ENCODE peak calls at places on chromosomes 5 and 9, in five cellular contexts. L is adrenal gland, Y is heart left ventricle, G is cardiac fibroblast, T is neural crest cell. N is an unnamed sample.

GRCh38 chr9:136488247-136489214 is 5.7 kb upstream of the SEC16A start:
- DNase-seq in L (peak), G (peak), T (peak), Y (peak), N (peak)

GRCh38 chr5:72598461-72599433 is 91.5 kb upstream of the ZNF366 start:
- DNase-seq in G (peak), Y (no peak), L (no peak), T (no peak), N (no peak)

GRCh38 chr9:13358128-13358527 is 78.6 kb upstream of the MPDZ start:
- DNase-seq in L (no peak), G (peak), Y (no peak), T (no peak), N (no peak)

GRCh38 chr5:79436224-79436623 is 77.7 kb downstream of the HOMER1 start:
- DNase-seq in T (no peak), G (peak), L (no peak), Y (no peak), N (no peak)

GRCh38 chr9:98045234-98046160 is 11.0 kb upstream of the NANS start:
- DNase-seq in G (no peak), Y (no peak), T (no peak), L (no peak), N (no peak)

GRCh38 chr9:127945338-127945737 is 7.7 kb upstream of the DPM2 start:
- DNase-seq in L (no peak), Y (no peak), T (no peak), G (no peak), N (no peak)

GRCh38 chr5:89117131-89117644 is 234.2 kb upstream of the MEF2C start:
- DNase-seq in G (peak), L (no peak), Y (no peak), T (no peak), N (peak)

GRCh38 chr9:89999176-89999533 is 394.3 kb downstream of the GADD45G start:
- DNase-seq in L (peak), T (no peak), Y (no peak), G (no peak), N (no peak)

GRCh38 chr5:9316041-9316440 is 229.8 kb downstream of the SEMA5A start:
- DNase-seq in L (no peak), Y (no peak), T (no peak), G (peak), N (no peak)

GRCh38 chr5:149546974-149547373 is 4.3 kb downstream of the CSNK1A1 start:
- DNase-seq in G (peak), L (no peak), T (no peak), Y (no peak), N (no peak)

GRCh38 chr5:74469234-74469972 is 171.1 kb downstream of the ENC1 start:
- DNase-seq in L (no peak), T (no peak), G (no peak), Y (no peak), N (no peak)

GRCh38 chr5:41648976-41649375 is 138.6 kb upstream of the PLCXD3 start:
- DNase-seq in T (no peak), Y (no peak), G (no peak), L (no peak), N (no peak)

GRCh38 chr9:11735391-11735790 is 957.8 kb upstream of the TYRP1 start:
- DNase-seq in T (no peak), Y (no peak), L (no peak), G (no peak), N (no peak)

GRCh38 chr5:143436871-143437270 is 33.4 kb upstream of the NR3C1 start:
- DNase-seq in L (no peak), T (no peak), G (no peak), Y (no peak), N (no peak)

GRCh38 chr5:19959830-19960384 is 28.1 kb downstream of the CDH18 start:
- DNase-seq in T (no peak), G (no peak), Y (no peak), L (no peak), N (no peak)

GRCh38 chr5:129768715-129769114 is 20.8 kb downstream of the MINAR2 start:
- DNase-seq in Y (no peak), L (no peak), G (no peak), T (no peak), N (no peak)

GRCh38 chr9:116639251-116639741 is 47.8 kb upstream of the TRIM32 start:
- DNase-seq in L (no peak), Y (no peak), G (no peak), T (no peak), N (no peak)

GRCh38 chr9:77016111-77016525 is 3.3 kb upstream of the FOXB2 start:
- DNase-seq in L (no peak), T (peak), G (no peak), Y (no peak), N (peak)

GRCh38 chr9:94665606-94666005 is 26.3 kb upstream of the FBP1 start:
- DNase-seq in L (no peak), G (no peak), T (no peak), Y (no peak), N (no peak)

GRCh38 chr9:133433351-133433843 is 11.2 kb downstream of the ADAMTS13 start:
- DNase-seq in Y (no peak), G (no peak), T (no peak), L (no peak), N (no peak)

GRCh38 chr5:133404724-133405123 is 207.6 kb downstream of the FSTL4 start:
- DNase-seq in G (no peak), T (no peak), L (no peak), Y (no peak), N (no peak)

GRCh38 chr5:61051267-61051666 is 106.3 kb downstream of the NDUFAF2 start:
- DNase-seq in Y (no peak), T (no peak), L (no peak), G (peak), N (no peak)

GRCh38 chr5:54619732-54620582 is 102.4 kb downstream of the SNX18 start:
- DNase-seq in T (no peak), Y (no peak), L (no peak), G (no peak), N (no peak)

GRCh38 chr9:35990155-35990554 is 32.2 kb upstream of the OR2S2 start:
- DNase-seq in T (no peak), Y (no peak), G (no peak), L (no peak), N (no peak)

GRCh38 chr9:113636693-113637092 is 173.2 kb downstream of the RGS3 start:
- DNase-seq in L (no peak), T (no peak), G (no peak), Y (no peak), N (no peak)

GRCh38 chr5:109161914-109162683 is 247.7 kb downstream of the PJA2 start:
- DNase-seq in G (peak), T (no peak), Y (no peak), L (no peak), N (no peak)

GRCh38 chr5:127303404-127303803 is 12.8 kb downstream of the MEGF10 start:
- DNase-seq in Y (no peak), G (no peak), T (no peak), L (no peak), N (no peak)

GRCh38 chr5:102666164-102666951 is 88.7 kb upstream of the PAM start:
- DNase-seq in T (peak), Y (no peak), L (peak), G (no peak), N (no peak)

GRCh38 chr9:71683598-71684235 is 84.6 kb downstream of the CEMIP2 start:
- DNase-seq in Y (no peak), G (peak), T (no peak), L (peak), N (no peak)
- TF ChIP-seq CTCF in Y (no peak), G (peak), T (no peak), L (peak), N (no peak)

GRCh38 chr9:115378246-115378645 is 260.3 kb upstream of the TNC start:
- DNase-seq in G (no peak), Y (no peak), L (no peak), T (no peak), N (no peak)

GRCh38 chr9:115379719-115380118 is 261.8 kb upstream of the TNC start:
- DNase-seq in Y (no peak), G (no peak), L (no peak), T (no peak), N (no peak)

GRCh38 chr9:115385383-115386122 is 267.6 kb upstream of the TNC start:
- DNase-seq in Y (no peak), L (no peak), G (no peak), T (no peak), N (no peak)

GRCh38 chr9:115378758-115379157 is 260.8 kb upstream of the TNC start:
- DNase-seq in T (no peak), L (no peak), G (no peak), Y (no peak), N (peak)

DNA sequence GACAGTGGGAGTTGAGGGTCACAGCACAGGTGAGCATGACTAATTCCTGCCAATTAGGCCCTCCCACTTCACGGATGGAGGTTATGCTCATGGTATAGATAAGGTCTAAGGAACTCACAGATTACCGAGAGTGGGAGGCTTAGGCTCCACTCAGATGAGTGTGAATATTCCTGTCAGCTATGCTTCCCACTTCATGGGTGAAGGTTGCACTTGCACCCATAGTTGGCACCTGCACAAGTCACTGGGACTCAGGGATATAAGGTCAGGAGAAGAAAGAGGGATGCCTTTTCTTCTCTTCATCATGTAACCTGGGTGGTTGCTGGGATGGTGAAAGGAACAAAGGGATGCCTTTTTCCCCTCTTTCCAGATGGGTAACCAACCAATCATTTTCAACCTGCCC is 264.9 kb upstream of the TNC start:
- DNase-seq in T (no peak), G (no peak), Y (no peak), L (no peak), N (no peak)
- TF ChIP-seq CTCF in T (no peak), G (no peak), Y (no peak), L (no peak), N (no peak)

GRCh38 chr9:99889120-99889519 is 17.3 kb upstream of the STX17 start:
- DNase-seq in Y (no peak), L (no peak), T (no peak), G (no peak), N (no peak)
- TF ChIP-seq CTCF in Y (no peak), L (no peak), T (no peak), G (no peak), N (peak)

GRCh38 chr5:37838152-37838932 is 1.5 kb downstream of the GDNF start:
- DNase-seq in T (peak), Y (no peak), L (no peak), G (peak), N (peak)
- TF ChIP-seq CTCF in T (no peak), Y (no peak), L (peak), G (peak), N (no peak)

GRCh38 chr9:33942471-33943083 is 106.1 kb downstream of the UBAP2 start:
- DNase-seq in L (no peak), G (peak), Y (no peak), T (no peak), N (no peak)
- TF ChIP-seq CTCF in L (no peak), G (peak), Y (no peak), T (no peak), N (no peak)

GRCh38 chr9:71761938-71762353 is 6.4 kb downstream of the CEMIP2 start:
- DNase-seq in Y (no peak), L (no peak), T (no peak), G (no peak), N (no peak)
- TF ChIP-seq CTCF in Y (no peak), L (no peak), T (no peak), G (no peak), N (no peak)

GRCh38 chr5:97531549-97531948 is 348.5 kb upstream of the RIOK2 start:
- DNase-seq in T (no peak), L (no peak), Y (no peak), G (no peak), N (no peak)
- TF ChIP-seq CTCF in T (no peak), L (no peak), Y (no peak), G (no peak), N (no peak)

DNA sequence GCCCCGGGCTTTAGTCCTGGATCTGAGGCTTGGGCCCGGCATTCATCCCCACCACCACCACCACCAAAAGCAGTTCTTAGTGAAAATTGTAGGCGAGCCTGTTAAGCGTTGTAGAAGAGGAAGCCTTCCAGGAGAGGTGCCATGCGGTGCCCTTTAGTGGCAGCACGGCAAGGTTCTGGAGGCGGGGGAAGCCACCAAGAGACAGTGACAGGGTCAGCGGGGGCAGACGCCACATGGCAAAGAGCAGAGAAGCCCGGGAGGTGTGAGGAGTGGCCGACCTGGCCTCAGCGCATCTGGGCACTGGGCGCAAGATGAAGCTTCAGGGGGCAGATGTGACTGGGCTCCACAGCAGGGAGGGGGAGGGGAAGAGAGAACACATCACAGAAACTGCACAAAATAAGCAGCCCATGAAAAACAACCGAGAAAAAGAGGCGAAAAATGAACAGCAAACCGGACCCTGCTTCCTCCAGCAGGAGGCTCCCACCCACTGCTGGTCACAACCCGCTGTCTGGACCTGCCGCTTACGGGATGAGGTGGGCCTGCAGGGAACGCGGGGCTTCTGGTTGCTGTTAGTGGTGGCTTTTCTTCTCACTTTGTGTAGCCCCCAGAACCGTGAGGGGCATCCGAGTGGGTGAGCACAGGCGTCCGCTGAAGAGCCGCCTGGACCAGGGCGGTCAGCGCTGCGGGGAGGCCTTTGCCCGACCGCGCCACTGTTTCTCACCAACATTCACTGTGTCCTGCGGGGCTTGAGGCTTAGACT is 4.3 kb downstream of the LRRC14B start:
- DNase-seq in L (no peak), T (no peak), G (no peak), Y (no peak), N (no peak)
- TF ChIP-seq CTCF in L (no peak), T (no peak), G (no peak), Y (no peak), N (no peak)

DNA sequence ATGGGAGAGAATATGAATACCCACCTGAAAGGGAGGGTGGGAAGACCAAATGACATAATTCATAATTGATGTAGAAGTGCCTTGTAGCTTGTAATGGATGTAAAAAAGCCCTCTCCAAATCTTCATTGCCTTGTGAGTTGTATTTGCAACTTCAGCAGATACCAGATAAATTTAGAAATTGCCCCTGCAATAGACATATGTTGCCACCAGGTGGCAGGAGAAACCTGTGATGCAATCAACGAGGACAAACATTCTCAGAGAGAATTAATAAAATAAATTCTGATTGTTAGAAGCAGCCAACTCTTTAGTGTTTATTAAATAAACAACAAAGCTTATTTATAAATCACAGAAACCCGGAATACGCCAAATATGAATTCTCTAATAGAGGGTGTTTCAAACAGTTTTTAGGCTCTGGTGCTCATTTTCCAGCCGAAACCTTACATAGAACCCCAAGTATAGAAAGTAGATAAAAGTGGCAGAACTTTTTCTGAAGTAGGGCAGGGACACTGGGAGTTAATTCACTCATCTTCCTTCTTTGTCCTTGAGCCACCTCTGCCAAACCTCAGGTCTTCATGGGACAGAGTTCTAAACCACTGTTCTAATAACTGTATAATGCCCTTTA is 147.8 kb downstream of the TMEM38B start:
- DNase-seq in G (peak), Y (no peak), L (peak), T (peak), N (peak)
- TF ChIP-seq CTCF in G (peak), Y (peak), L (peak), T (peak), N (peak)

N was measured in GM13977.